ENCODE peak calls at places on chromosomes 13 and 19, in six cellular contexts. P is fibroblast of mammary gland, A is RWPE1, Y is hepatocyte, L is body of pancreas, M is breast epithelium. F is an unnamed sample.

GRCh38 chr13:44386932-44387556 is 13.4 kb downstream of the SERP2 start:
- DNase-seq in A (no peak), Y (no peak), L (no peak), M (no peak), P (no peak), F (no peak)

GRCh38 chr19:55080121-55080914 is 4.6 kb downstream of the EPS8L1 start:
- DNase-seq in Y (peak; percentile 84), A (peak; percentile 93), P (peak; percentile 67), M (peak; percentile 73), L (no peak), F (no peak)

GRCh38 chr19:49441210-49441959 is at the start of gene SLC17A7:
- DNase-seq in P (no peak), M (no peak), L (peak; percentile 32), Y (peak; percentile 59), A (peak; percentile 52), F (no peak)

GRCh38 chr19:45470147-45471081 is 2.6 kb downstream of the FOSB start:
- DNase-seq in P (peak; percentile 79), L (no peak), Y (peak; percentile 44), M (peak; percentile 67), A (peak; percentile 48), F (peak; percentile 59)

GRCh38 chr13:112661291-112661690 is 28.5 kb upstream of the ATP11A start:
- DNase-seq in P (no peak), A (no peak), Y (no peak), M (no peak), L (no peak), F (no peak)

GRCh38 chr19:48553676-48554384 is 1.9 kb downstream of the SULT2B1 start:
- DNase-seq in M (no peak), A (peak; percentile 44), P (peak; percentile 87), L (peak; percentile 52), Y (peak; percentile 90), F (peak; percentile 27)

GRCh38 chr19:2164020-2164988 is 571 bp downstream of the DOT1L start:
- DNase-seq in L (no peak), A (peak; percentile 29), P (no peak), M (peak; percentile 47), Y (peak; percentile 57), F (peak; percentile 31)

GRCh38 chr13:36769126-36769525 is 49.9 kb upstream of the RFXAP start:
- DNase-seq in L (no peak), M (no peak), Y (no peak), P (no peak), A (no peak), F (no peak)

GRCh38 chr19:1182727-1183126 is 8.7 kb upstream of the SBNO2 start:
- DNase-seq in Y (no peak), L (no peak), A (no peak), M (no peak), P (no peak), F (no peak)

GRCh38 chr13:48437381-48437780 is 24.5 kb upstream of the LPAR6 start:
- DNase-seq in P (peak; percentile 76), Y (no peak), A (no peak), M (no peak), L (peak; percentile 26), F (peak; percentile 9)

GRCh38 chr13:74573654-74574053 is 439.4 kb upstream of the KLF12 start:
- DNase-seq in Y (no peak), M (no peak), P (no peak), L (no peak), A (no peak), F (no peak)

GRCh38 chr13:111904701-111905608 is 162.0 kb upstream of the SOX1 start:
- DNase-seq in Y (no peak), P (no peak), M (no peak), L (no peak), A (no peak), F (no peak)

GRCh38 chr13:99200433-99201167 is at the start of gene UBAC2:
- DNase-seq in Y (peak; percentile 99), M (peak; percentile 92), A (peak; percentile 96), L (peak; percentile 96), P (peak; percentile 91), F (peak; percentile 82)

GRCh38 chr19:13066933-13067831 is 35.5 kb downstream of the LYL1 start:
- DNase-seq in L (no peak), P (no peak), A (no peak), Y (peak; percentile 44), M (no peak), F (no peak)

GRCh38 chr13:52652980-52653303 is 306 bp downstream of the SUGT1 start:
- DNase-seq in Y (no peak), P (no peak), A (no peak), M (no peak), L (no peak), F (no peak)

GRCh38 chr19:17331254-17331558 is 3.4 kb downstream of the ANO8 start:
- DNase-seq in Y (no peak), A (no peak), P (no peak), L (no peak), M (no peak), F (no peak)

GRCh38 chr13:77492982-77493381 is 42.5 kb upstream of the SCEL start:
- DNase-seq in L (no peak), P (peak; percentile 51), M (no peak), Y (peak; percentile 47), A (peak; percentile 55), F (peak; percentile 7)

GRCh38 chr13:30395192-30396158 is 26.8 kb upstream of the UBE2L5 start:
- DNase-seq in P (peak; percentile 96), Y (peak; percentile 93), M (peak; percentile 97), A (peak; percentile 67), L (peak; percentile 96), F (peak; percentile 72)

GRCh38 chr13:47903836-47904235 is 97.2 kb downstream of the SUCLA2 start:
- DNase-seq in Y (no peak), P (peak; percentile 81), M (no peak), A (peak; percentile 57), L (no peak), F (no peak)

GRCh38 chr19:2627319-2627829 is 75.1 kb downstream of the GNG7 start:
- DNase-seq in M (peak; percentile 88), Y (peak; percentile 84), A (peak; percentile 95), L (peak; percentile 93), P (peak; percentile 99), F (peak; percentile 69)

GRCh38 chr19:50649433-50650391 is at the start of gene C19orf81:
- DNase-seq in A (no peak), L (no peak), Y (no peak), P (peak; percentile 9), M (no peak), F (peak; percentile 22)

GRCh38 chr19:57105976-57106610 is 13.7 kb upstream of the USP29 start:
- DNase-seq in M (no peak), P (no peak), A (no peak), Y (no peak), L (no peak), F (no peak)

GRCh38 chr13:98446234-98446621 is 130.7 kb downstream of the STK24 start:
- DNase-seq in L (no peak), P (no peak), M (no peak), A (no peak), Y (no peak), F (no peak)

GRCh38 chr13:65985632-65986031 is 1244.5 kb downstream of the PCDH9 start:
- DNase-seq in L (no peak), A (no peak), Y (peak; percentile 6), P (no peak), M (no peak), F (no peak)
- TF ChIP-seq CTCF in L (no peak), A (no peak), Y (peak; percentile 22), P (no peak), M (no peak), F (no peak)

GRCh38 chr13:63455938-63456337 is 2040.3 kb upstream of the PCDH20 start:
- DNase-seq in P (no peak), Y (peak; percentile 9), M (no peak), L (no peak), A (no peak), F (no peak)
- TF ChIP-seq CTCF in P (peak; percentile 11), Y (peak; percentile 16), M (no peak), L (no peak), A (peak; percentile 6), F (no peak)

GRCh38 chr19:11017275-11018035 is 56.6 kb downstream of the SMARCA4 start:
- DNase-seq in P (peak; percentile 32), A (no peak), L (no peak), M (no peak), Y (no peak), F (no peak)

GRCh38 chr19:11012507-11012906 is 51.7 kb downstream of the SMARCA4 start:
- DNase-seq in L (no peak), A (no peak), Y (no peak), M (no peak), P (no peak), F (no peak)

GRCh38 chr19:11013771-11014170 is 52.9 kb downstream of the SMARCA4 start:
- DNase-seq in L (no peak), A (no peak), Y (no peak), P (no peak), M (no peak), F (no peak)

GRCh38 chr19:11016591-11016990 is 55.8 kb downstream of the SMARCA4 start:
- DNase-seq in Y (no peak), L (no peak), A (no peak), M (no peak), P (peak; percentile 53), F (no peak)

DNA sequence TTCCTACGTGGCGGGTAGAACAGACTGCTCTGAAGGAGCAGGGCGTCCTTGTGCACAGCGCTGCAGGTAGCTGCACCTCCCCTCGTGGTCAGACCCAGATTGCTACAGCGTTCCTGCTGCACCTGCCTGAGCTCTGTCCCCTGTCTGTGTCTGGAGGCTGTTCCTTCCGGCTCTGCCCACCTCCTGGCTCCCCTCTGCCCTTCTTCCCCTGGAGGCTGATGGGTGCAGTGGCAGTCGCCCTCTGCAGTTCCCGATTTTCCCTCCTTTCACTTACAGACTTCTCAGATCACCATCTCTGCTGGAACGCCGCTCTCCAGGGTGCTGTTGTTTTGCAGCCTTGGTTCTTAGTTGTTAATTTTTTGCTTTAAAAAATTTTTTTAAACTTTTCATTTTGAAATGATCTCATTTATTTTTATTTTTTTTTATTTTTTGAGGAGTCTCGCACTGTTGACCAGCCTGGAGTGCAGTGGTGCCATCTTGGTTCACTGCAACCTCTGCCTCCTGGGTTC is 53.6 kb downstream of the SMARCA4 start:
- DNase-seq in L (no peak), P (no peak), Y (no peak), A (no peak), M (no peak), F (no peak)
- TF ChIP-seq CTCF in L (no peak), P (no peak), Y (no peak), A (no peak), M (no peak), F (no peak)

GRCh38 chr19:6270822-6271221 is 9.0 kb downstream of the MLLT1 start:
- DNase-seq in A (no peak), L (no peak), Y (no peak), P (no peak), M (no peak), F (no peak)

GRCh38 chr19:6272411-6272791 is 7.4 kb downstream of the MLLT1 start:
- DNase-seq in P (peak; percentile 17), A (no peak), M (no peak), Y (no peak), L (no peak), F (no peak)

GRCh38 chr19:6271721-6272410 is 7.9 kb downstream of the MLLT1 start:
- DNase-seq in L (peak; percentile 81), A (no peak), P (peak; percentile 67), Y (peak; percentile 76), M (peak; percentile 46), F (no peak)

GRCh38 chr19:6270076-6270745 is 9.6 kb downstream of the MLLT1 start:
- DNase-seq in P (no peak), Y (no peak), L (no peak), M (no peak), A (no peak), F (no peak)

DNA sequence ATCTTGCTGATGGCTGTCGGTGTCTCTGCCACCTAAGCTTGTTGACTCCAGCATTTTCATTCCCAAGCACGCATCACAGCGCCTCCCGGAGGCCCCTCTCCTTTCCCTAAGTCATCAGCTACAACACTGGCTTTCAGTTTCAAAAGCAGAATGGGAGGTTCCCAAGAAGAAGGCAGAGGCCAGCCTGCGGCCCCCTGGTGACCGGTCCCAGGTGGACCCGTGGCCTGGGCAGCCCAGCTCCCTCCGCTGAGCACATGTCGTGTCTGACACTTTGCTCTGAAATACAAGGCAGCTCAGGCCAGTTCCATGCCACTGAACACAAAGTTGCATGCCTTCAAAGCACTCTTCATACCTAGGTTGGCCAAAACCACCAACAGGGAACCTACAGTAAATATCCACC is 8.5 kb downstream of the MLLT1 start:
- DNase-seq in A (no peak), Y (no peak), P (peak; percentile 57), L (no peak), M (no peak), F (no peak)
- TF ChIP-seq CTCF in A (no peak), Y (peak; percentile 28), P (peak; percentile 34), L (no peak), M (no peak), F (no peak)